ENCODE peak calls at places on chromosome 16, in nine cellular contexts. Z is central memory CD8-positive, alpha-beta T cell; D is naive thymus-derived CD8-positive, alpha-beta T cell; K is body of pancreas; L is left cardiac atrium; V is RWPE2; Q is activated B cell treated with CpG ODN at 0.5 μM for 24 hours; H is Right ventricle myocardium inferior; M is HCT116. W is an unnamed sample.

GRCh38 chr16:8950580-8951077 is 13.1 kb downstream of the USP7 start:
- ATAC-seq in Z (no peak), D (no peak), K (peak), L (peak), V (no peak), Q (no peak), H (peak), M (no peak), W (no peak)

GRCh38 chr16:57111420-57111819 is 19.0 kb downstream of the CPNE2 start:
- ATAC-seq in Z (no peak), D (no peak), K (no peak), L (no peak), V (no peak), Q (no peak), H (no peak), M (no peak), W (no peak)

GRCh38 chr16:6193718-6194117 is 1096.1 kb upstream of the EEF2KMT start:
- ATAC-seq in Z (no peak), D (no peak), K (no peak), L (no peak), V (no peak), Q (no peak), H (no peak), M (no peak), W (no peak)

GRCh38 chr16:67192781-67193260 is 866 bp downstream of the E2F4 start:
- ATAC-seq in Z (peak), D (no peak), K (no peak), L (peak), V (no peak), Q (no peak), H (no peak), M (no peak), W (no peak)

GRCh38 chr16:82341146-82341669 is 171.2 kb upstream of the MPHOSPH6 start:
- ATAC-seq in Z (no peak), D (no peak), K (no peak), L (no peak), V (no peak), Q (no peak), H (no peak), M (no peak), W (no peak)

GRCh38 chr16:6528217-6528616 is 804.4 kb upstream of the RBFOX1 start:
- ATAC-seq in Z (no peak), D (no peak), K (no peak), L (no peak), V (no peak), Q (no peak), H (no peak), M (no peak), W (no peak)

GRCh38 chr16:3677994-3678393 is 23.5 kb downstream of the DNASE1 start:
- ATAC-seq in Z (no peak), D (no peak), K (no peak), L (no peak), V (no peak), Q (no peak), H (no peak), M (no peak), W (no peak)

GRCh38 chr16:53370827-53371226 is 63.4 kb upstream of the RBL2 start:
- ATAC-seq in Z (no peak), D (no peak), K (no peak), L (no peak), V (no peak), Q (no peak), H (no peak), M (no peak), W (no peak)

GRCh38 chr16:89436362-89436761 is 54.0 kb downstream of the ANKRD11 start:
- ATAC-seq in Z (no peak), D (no peak), K (no peak), L (no peak), V (no peak), Q (no peak), H (no peak), M (no peak), W (no peak)

GRCh38 chr16:11045846-11046245 is 101.5 kb downstream of the CLEC16A start:
- ATAC-seq in Z (no peak), D (no peak), K (no peak), L (no peak), V (no peak), Q (no peak), H (no peak), M (no peak), W (no peak)